ENCODE peak calls at places on chromosomes 1 and 21, in four cellular contexts. N, D, P and W are unnamed samples.

GRCh38 chr1:52296345-52296744 is 69.7 kb downstream of the CC2D1B start:
- DNase-seq in N (no peak), D (peak; percentile 7), P (peak; percentile 66), W (peak; percentile 64)

GRCh38 chr1:22252902-22253790 is 110.2 kb upstream of the WNT4 start:
- DNase-seq in N (no peak), D (no peak), P (no peak), W (no peak)

GRCh38 chr21:42493109-42494060 is 2.6 kb downstream of the RSPH1 start:
- DNase-seq in N (no peak), D (no peak), P (no peak), W (no peak)

GRCh38 chr21:45016491-45017375 is 57.6 kb upstream of the ADARB1 start:
- DNase-seq in N (no peak), D (no peak), P (no peak), W (no peak)

GRCh38 chr1:62241357-62242131 is 46.9 kb downstream of the L1TD1 start:
- DNase-seq in N (no peak), D (no peak), P (peak; percentile 91), W (no peak)

GRCh38 chr1:100400332-100400933 is 48.1 kb downstream of the CDC14A start:
- DNase-seq in N (peak; percentile 33), D (no peak), P (peak; percentile 37), W (no peak)

GRCh38 chr1:20058531-20058930 is 11.5 kb upstream of the PLA2G5 start:
- DNase-seq in N (no peak), D (no peak), P (no peak), W (no peak)

GRCh38 chr1:12276225-12276624 is 46.4 kb downstream of the VPS13D start:
- DNase-seq in N (peak; percentile 42), D (no peak), P (peak; percentile 32), W (peak; percentile 40)

GRCh38 chr1:81801032-81801833 is 499 bp downstream of the ADGRL2 start:
- DNase-seq in N (peak; percentile 93), D (no peak), P (peak; percentile 59), W (peak; percentile 73)

GRCh38 chr1:212618466-212619210 is 10.1 kb downstream of the ATF3 start:
- DNase-seq in N (no peak), D (no peak), P (no peak), W (no peak)

GRCh38 chr1:245179706-245180105 is 24.9 kb downstream of the KIF26B start:
- DNase-seq in N (no peak), D (no peak), P (no peak), W (no peak)

GRCh38 chr1:192654607-192655389 is 18.9 kb downstream of the RGS13 start:
- DNase-seq in N (no peak), D (no peak), P (no peak), W (no peak)

GRCh38 chr21:44507673-44508425 is 32.1 kb downstream of the KRTAP10-1 start:
- DNase-seq in N (no peak), D (no peak), P (no peak), W (no peak)

GRCh38 chr1:192998536-192998935 is 60.6 kb downstream of the UCHL5 start:
- DNase-seq in N (no peak), D (no peak), P (no peak), W (no peak)

GRCh38 chr1:189939967-189940366 is 537.7 kb downstream of the BRINP3 start:
- DNase-seq in N (no peak), D (no peak), P (no peak), W (no peak)

GRCh38 chr1:167808104-167808503 is 86.3 kb downstream of the MPZL1 start:
- DNase-seq in N (no peak), D (no peak), P (no peak), W (no peak)

GRCh38 chr1:193766329-193766728 is 579.9 kb upstream of the B3GALT2 start:
- DNase-seq in N (no peak), D (no peak), P (no peak), W (no peak)

GRCh38 chr21:31795992-31796391 is 64.1 kb upstream of the SCAF4 start:
- DNase-seq in N (no peak), D (no peak), P (no peak), W (no peak)

GRCh38 chr1:34113362-34113761 is 51.7 kb downstream of the CSMD2 start:
- DNase-seq in N (peak; percentile 35), D (no peak), P (no peak), W (no peak)

GRCh38 chr21:25220169-25220568 is 387.1 kb downstream of the MRPL39 start:
- DNase-seq in N (no peak), D (no peak), P (no peak), W (no peak)

GRCh38 chr1:207026177-207026576 is 6.4 kb downstream of the C1orf116 start:
- DNase-seq in N (no peak), D (no peak), P (no peak), W (no peak)

GRCh38 chr21:45154511-45155508 is 80.4 kb downstream of the ADARB1 start:
- DNase-seq in N (peak; percentile 57), D (no peak), P (no peak), W (no peak)

GRCh38 chr1:59057211-59057694 is 239.6 kb upstream of the FGGY start:
- DNase-seq in N (no peak), D (no peak), P (peak; percentile 64), W (peak; percentile 37)

GRCh38 chr1:82778612-82779011 is 977.9 kb downstream of the ADGRL2 start:
- DNase-seq in N (peak; percentile 32), D (no peak), P (no peak), W (peak; percentile 35)

GRCh38 chr1:2233468-2233867 is 5.3 kb downstream of the SKI start:
- DNase-seq in N (no peak), D (no peak), P (no peak), W (no peak)

GRCh38 chr1:2235300-2235998 is 7.3 kb downstream of the SKI start:
- DNase-seq in N (no peak), D (no peak), P (no peak), W (no peak)

GRCh38 chr1:2234762-2235113 is 6.6 kb downstream of the SKI start:
- DNase-seq in N (no peak), D (no peak), P (no peak), W (no peak)

GRCh38 chr1:2232916-2233438 is 4.9 kb downstream of the SKI start:
- DNase-seq in N (no peak), D (no peak), P (no peak), W (no peak)

DNA sequence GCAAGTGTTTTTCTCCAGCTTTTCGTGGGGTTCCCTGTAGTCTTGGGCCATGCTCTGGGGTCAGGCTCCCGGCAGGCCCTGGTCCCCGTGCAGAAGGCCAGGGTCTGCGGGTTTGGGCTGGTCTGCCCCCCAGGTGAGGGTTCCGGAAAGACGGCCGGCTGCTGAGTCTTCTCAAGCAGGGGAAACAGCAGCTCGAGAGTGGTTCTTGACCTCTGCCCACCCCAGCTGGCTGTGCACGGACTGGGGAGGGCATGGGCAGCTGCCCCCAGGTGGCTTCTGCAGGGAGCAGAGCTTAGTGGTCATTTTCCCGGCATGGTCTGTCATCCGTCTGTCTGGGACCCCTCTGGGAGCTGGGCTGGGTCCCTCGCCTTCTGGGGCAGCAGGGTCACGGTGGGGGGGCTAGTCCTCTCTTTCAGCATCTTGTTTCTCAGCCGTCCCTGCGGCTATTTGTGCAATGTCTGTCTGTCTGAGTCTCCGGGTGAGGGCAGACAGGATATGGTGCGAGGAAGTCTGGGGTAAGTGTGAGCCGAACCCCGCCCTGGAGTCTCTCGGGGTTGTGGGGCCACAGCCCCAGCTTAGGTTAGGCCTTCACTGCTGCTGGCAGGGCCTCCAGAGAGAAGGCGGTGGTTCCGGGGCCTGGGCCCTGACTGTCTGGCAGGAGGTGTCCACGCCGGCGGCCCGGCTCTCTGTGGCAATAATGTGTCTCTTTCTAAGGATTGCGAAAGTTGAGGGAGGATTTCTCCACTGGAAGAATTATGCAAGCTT is 6.1 kb downstream of the SKI start:
- DNase-seq in N (no peak), D (no peak), P (peak; percentile 93), W (no peak)
- TF ChIP-seq SUZ12 in N (no peak), D (no peak), P (no peak), W (no peak)

GRCh38 chr1:5906116-5906515 is 86.1 kb downstream of the NPHP4 start:
- DNase-seq in N (no peak), D (no peak), P (no peak), W (no peak)
- TF ChIP-seq SUZ12 in N (no peak), D (no peak), P (no peak), W (no peak)

GRCh38 chr1:176517484-176517883 is 54.5 kb downstream of the PAPPA2 start:
- DNase-seq in N (no peak), D (peak; percentile 1), P (no peak), W (no peak)
- TF ChIP-seq SUZ12 in N (no peak), D (no peak), P (no peak), W (no peak)

GRCh38 chr1:234535208-234535607 is 56.2 kb upstream of the TARBP1 start:
- DNase-seq in N (no peak), D (no peak), P (no peak), W (no peak)

GRCh38 chr1:234531181-234532132 is 52.5 kb upstream of the TARBP1 start:
- DNase-seq in N (no peak), D (no peak), P (no peak), W (no peak)

GRCh38 chr1:234532511-234532922 is 53.5 kb upstream of the TARBP1 start:
- DNase-seq in N (no peak), D (no peak), P (no peak), W (no peak)

GRCh38 chr1:234533975-234534876 is 55.2 kb upstream of the TARBP1 start:
- DNase-seq in N (no peak), D (no peak), P (no peak), W (no peak)

GRCh38 chr1:234533034-234533571 is 54.1 kb upstream of the TARBP1 start:
- DNase-seq in N (no peak), D (no peak), P (no peak), W (no peak)
- TF ChIP-seq SUZ12 in N (no peak), D (no peak), P (no peak), W (no peak)

GRCh38 chr1:156260896-156261295 is 13.0 kb upstream of the PAQR6 start:
- DNase-seq in N (no peak), D (no peak), P (no peak), W (no peak)
- TF ChIP-seq SUZ12 in N (no peak), D (no peak), P (no peak), W (no peak)

GRCh38 chr1:1092890-1093609 is 18.9 kb upstream of the RNF223 start:
- DNase-seq in N (no peak), D (no peak), P (no peak), W (peak; percentile 4)

GRCh38 chr1:1090424-1091343 is 16.6 kb upstream of the RNF223 start:
- DNase-seq in N (no peak), D (no peak), P (no peak), W (peak; percentile 5)

GRCh38 chr1:1092149-1092855 is 18.2 kb upstream of the RNF223 start:
- DNase-seq in N (no peak), D (no peak), P (no peak), W (no peak)

GRCh38 chr1:1091344-1092148 is 17.4 kb upstream of the RNF223 start:
- DNase-seq in N (no peak), D (no peak), P (no peak), W (peak; percentile 57)

DNA sequence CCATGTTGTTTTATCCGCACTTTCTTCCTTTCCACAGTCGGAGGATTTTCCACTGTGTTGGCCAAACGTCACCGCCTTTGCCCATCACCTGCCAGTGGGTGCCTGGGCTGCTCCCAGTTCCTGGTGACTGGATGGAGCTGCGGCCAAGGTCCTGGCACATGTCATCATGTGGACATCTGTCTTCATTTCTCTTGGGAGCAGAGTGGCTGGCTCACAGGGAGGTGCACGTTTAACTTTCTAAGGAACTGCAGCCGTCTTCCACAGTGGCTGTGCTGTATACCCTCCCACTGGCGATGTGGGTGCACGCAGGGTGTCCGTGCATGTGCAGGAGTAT is 19.5 kb upstream of the RNF223 start:
- DNase-seq in N (no peak), D (no peak), P (no peak), W (no peak)
- TF ChIP-seq SUZ12 in N (no peak), D (no peak), P (no peak), W (no peak)

GRCh38 chr1:182633657-182634281 is 29.6 kb upstream of the RGS16 start:
- DNase-seq in N (no peak), D (no peak), P (no peak), W (no peak)
- TF ChIP-seq SUZ12 in N (no peak), D (no peak), P (no peak), W (no peak)

GRCh38 chr1:118012725-118013124 is 83.2 kb downstream of the WDR3 start:
- DNase-seq in N (no peak), D (no peak), P (no peak), W (no peak)
- TF ChIP-seq SUZ12 in N (no peak), D (no peak), P (no peak), W (no peak)